ENCODE peak calls at places on chromosomes 4 and X, in six cellular contexts. U is dorsolateral prefrontal cortex, E is B cell, F is fibroblast of lung, H is A549, O is sigmoid colon. Y is an unnamed sample.

GRCh38 chr4:8319061-8319460 is 49.5 kb downstream of the HTRA3 start:
- DNase-seq in F (no peak), O (peak), H (no peak), U (no peak), E (no peak), Y (no peak)

GRCh38 chrX:50202539-50202938 is 1.7 kb upstream of the AKAP4 start:
- DNase-seq in H (no peak), O (no peak), F (no peak), U (no peak), E (no peak), Y (no peak)

GRCh38 chrX:46328133-46328532 is 217.1 kb downstream of the ZNF674 start:
- DNase-seq in H (no peak), U (no peak), O (no peak), E (no peak), F (no peak), Y (no peak)

GRCh38 chr4:156952078-156952759 is 19.4 kb downstream of the PDGFC start:
- DNase-seq in F (no peak), U (no peak), H (no peak), O (no peak), E (no peak), Y (no peak)

GRCh38 chr4:151219938-151220337 is 57.0 kb upstream of the PRSS48 start:
- DNase-seq in E (no peak), U (no peak), F (no peak), O (no peak), H (no peak), Y (no peak)

GRCh38 chr4:85776579-85776978 is 301.6 kb downstream of the ARHGAP24 start:
- DNase-seq in O (no peak), F (no peak), H (no peak), U (no peak), E (no peak), Y (no peak)

GRCh38 chr4:136489101-136489500 is 1043.2 kb downstream of the PCDH18 start:
- DNase-seq in O (no peak), F (no peak), E (no peak), U (no peak), H (no peak), Y (no peak)

GRCh38 chr4:6962211-6963041 is 52.8 kb downstream of the TBC1D14 start:
- DNase-seq in E (no peak), O (no peak), U (no peak), F (no peak), H (no peak), Y (no peak)

GRCh38 chr4:178611062-178611461 is 1168.8 kb upstream of the AGA start:
- DNase-seq in H (no peak), E (no peak), U (no peak), O (no peak), F (no peak), Y (no peak)

GRCh38 chr4:25427871-25428270 is 50.8 kb downstream of the ANAPC4 start:
- DNase-seq in H (no peak), O (no peak), F (no peak), U (no peak), E (no peak), Y (no peak)

GRCh38 chrX:148049441-148049840 is 68.3 kb downstream of the FMR1NB start:
- DNase-seq in U (no peak), O (no peak), H (peak), F (peak), E (peak), Y (no peak)

GRCh38 chrX:151902813-151903591 is 9.7 kb upstream of the MAGEA4 start:
- DNase-seq in F (peak), H (peak), E (no peak), U (no peak), O (peak), Y (no peak)

GRCh38 chr4:10396181-10396580 is 61.0 kb downstream of the ZNF518B start:
- DNase-seq in F (no peak), U (no peak), O (no peak), E (no peak), H (no peak), Y (no peak)

GRCh38 chr4:80101768-80102116 is 28.7 kb upstream of the ANTXR2 start:
- DNase-seq in H (no peak), E (no peak), O (no peak), U (no peak), F (peak), Y (no peak)

GRCh38 chrX:118861338-118861737 is 37.7 kb downstream of the ZCCHC12 start:
- DNase-seq in F (no peak), H (no peak), O (no peak), E (no peak), U (no peak), Y (no peak)

GRCh38 chr4:122224348-122224747 is 72.2 kb downstream of the BLTP1 start:
- DNase-seq in E (peak), O (no peak), U (no peak), F (peak), H (peak), Y (no peak)

GRCh38 chrX:101491943-101492342 is 6.7 kb downstream of the ARMCX4 start:
- DNase-seq in U (no peak), E (no peak), F (no peak), H (no peak), O (no peak), Y (no peak)

GRCh38 chrX:20742106-20742505 is 475.4 kb upstream of the RPS6KA3 start:
- DNase-seq in U (no peak), H (no peak), O (no peak), E (no peak), F (peak), Y (no peak)

GRCh38 chrX:17564689-17565409 is 172.4 kb upstream of the SCML1 start:
- DNase-seq in F (peak), H (no peak), U (no peak), O (peak), E (no peak), Y (no peak)

GRCh38 chrX:116232833-116233232 is 62.3 kb downstream of the AGTR2 start:
- DNase-seq in E (no peak), H (no peak), U (no peak), F (peak), O (no peak), Y (no peak)

GRCh38 chr4:112381996-112382692 is 85.0 kb downstream of the ALPK1 start:
- DNase-seq in U (no peak), O (no peak), H (no peak), E (no peak), F (no peak), Y (no peak)

DNA sequence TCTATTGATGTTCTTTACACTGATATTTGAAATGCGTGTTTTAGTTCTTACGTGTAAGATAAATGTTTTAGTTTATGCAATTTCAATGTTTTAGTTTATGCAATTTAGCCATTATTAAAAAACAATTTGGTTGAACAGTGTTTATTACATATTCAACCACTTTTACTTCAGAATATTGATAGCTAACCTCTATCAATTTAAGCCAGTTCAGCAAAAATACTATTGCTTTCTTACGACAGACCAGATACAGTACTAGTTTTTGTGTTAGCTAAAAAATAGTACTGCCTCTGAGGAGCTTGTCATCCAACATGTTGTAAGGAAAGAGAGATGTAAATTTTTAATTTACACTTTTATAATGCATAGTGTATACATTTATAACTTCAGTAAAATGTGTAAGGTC is 361.7 kb upstream of the FAT1 start:
- DNase-seq in F (no peak), E (no peak), H (no peak), O (no peak), U (no peak), Y (no peak)
- TF ChIP-seq CTCF in F (no peak), E (no peak), H (no peak), O (no peak), U (no peak), Y (no peak)

GRCh38 chr4:27084685-27085356 is 224.2 kb downstream of the STIM2 start:
- DNase-seq in O (no peak), F (peak), U (peak), H (peak), E (peak), Y (peak)
- TF ChIP-seq CTCF in O (no peak), F (no peak), U (peak), H (no peak), E (no peak), Y (peak)

DNA sequence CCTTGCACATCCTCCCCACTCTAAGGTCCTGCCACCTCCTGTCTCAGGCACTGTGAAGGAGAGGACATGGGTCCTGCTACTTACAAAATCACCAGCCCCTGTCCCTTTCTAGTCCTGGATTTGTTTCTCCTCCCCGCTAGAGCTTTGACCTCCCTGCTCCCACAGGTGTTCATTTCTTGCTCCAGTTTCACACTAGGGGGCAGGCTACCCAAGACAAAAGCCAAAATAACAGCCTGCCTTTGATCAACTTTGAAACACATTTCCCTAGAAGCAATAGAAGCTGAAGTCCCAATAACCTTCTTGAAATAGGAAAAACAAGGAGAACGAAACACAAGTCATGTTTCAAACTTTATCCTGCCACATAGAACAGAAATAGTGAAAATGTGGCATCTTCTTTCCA is 164.4 kb downstream of the QDPR start:
- DNase-seq in F (peak), U (no peak), E (no peak), O (no peak), H (peak), Y (peak)
- TF ChIP-seq CTCF in F (peak), U (peak), E (no peak), O (peak), H (no peak), Y (peak)

DNA sequence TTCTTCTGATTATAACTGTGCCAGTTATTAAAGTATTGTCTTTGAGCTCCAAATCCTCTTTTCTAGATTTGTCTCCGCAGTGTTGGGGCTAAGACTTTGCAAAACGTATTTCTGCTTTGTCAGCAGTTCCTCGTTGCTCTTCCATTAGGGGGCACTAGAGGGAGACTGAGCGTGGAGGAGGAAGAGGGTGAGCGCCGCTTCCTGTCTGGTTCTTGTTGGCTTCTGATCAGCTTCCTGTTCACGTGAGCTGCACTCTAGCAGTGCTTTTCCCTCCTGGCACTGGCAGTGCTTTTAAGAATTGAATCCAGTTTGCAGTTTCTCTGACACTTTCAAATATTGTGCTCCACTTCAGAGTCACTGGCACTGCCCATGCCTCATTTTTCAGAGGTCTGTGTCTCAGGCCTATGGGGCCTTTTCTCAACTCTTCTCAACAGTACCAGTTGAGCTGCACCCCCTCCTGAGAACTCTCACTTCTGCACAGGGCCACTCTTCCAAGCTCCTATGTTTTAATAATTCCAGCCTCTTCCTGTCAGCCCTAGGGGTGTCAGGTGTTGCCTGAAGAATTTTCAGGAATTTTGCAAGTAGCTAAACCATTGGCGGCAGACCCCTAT is 54.4 kb upstream of the LCORL start:
- DNase-seq in H (no peak), E (peak), U (no peak), O (no peak), F (peak), Y (no peak)
- TF ChIP-seq CTCF in H (no peak), E (peak), U (peak), O (no peak), F (no peak), Y (peak)

GRCh38 chrX:23079347-23079746 is 79.6 kb downstream of the DDX53 start:
- DNase-seq in H (no peak), O (no peak), F (no peak), U (no peak), E (no peak), Y (no peak)
- TF ChIP-seq CTCF in H (no peak), O (no peak), F (no peak), U (no peak), E (no peak), Y (no peak)

Y was measured in progenitor cell of endocrine pancreas.